ENCODE peak calls at places on chromosome 21, in ten cellular contexts. C, K, V, B, Z, X, M, E, G and A are unnamed samples.

GRCh38 chr21:18340387-18340942 is 63.1 kb downstream of the TMPRSS15 start:
- DNase-seq in C (no peak), M (no peak), G (no peak), E (no peak), V (no peak), B (no peak), Z (no peak), K (no peak), X (no peak), A (no peak)

GRCh38 chr21:42674351-42674940 is 21.0 kb downstream of the PDE9A start:
- DNase-seq in G (no peak), X (no peak), B (no peak), M (no peak), K (no peak), Z (no peak), E (no peak), C (no peak), V (no peak), A (no peak)

GRCh38 chr21:43590220-43590619 is 69.1 kb downstream of the HSF2BP start:
- DNase-seq in G (no peak), Z (no peak), E (no peak), X (no peak), C (no peak), B (no peak), V (no peak), K (no peak), M (no peak), A (no peak)

GRCh38 chr21:40832316-40832715 is 14.6 kb downstream of the DSCAM start:
- DNase-seq in M (no peak), C (no peak), K (no peak), V (no peak), X (no peak), Z (no peak), E (no peak), B (no peak), G (no peak), A (no peak)

GRCh38 chr21:41672543-41672915 is 94.3 kb downstream of the RIPK4 start:
- DNase-seq in M (no peak), Z (no peak), V (no peak), C (no peak), X (no peak), K (no peak), E (no peak), G (no peak), B (no peak), A (no peak)

GRCh38 chr21:30255679-30256078 is 27.1 kb downstream of the KRTAP24-1 start:
- DNase-seq in B (no peak), C (no peak), V (no peak), M (no peak), G (no peak), X (no peak), E (no peak), K (no peak), Z (no peak), A (no peak)

GRCh38 chr21:37546949-37547614 is 180.5 kb downstream of the DYRK1A start:
- DNase-seq in V (no peak), K (no peak), G (no peak), X (peak), M (no peak), C (no peak), B (no peak), E (no peak), Z (peak), A (peak)

GRCh38 chr21:40615503-40616376 is 231.2 kb downstream of the DSCAM start:
- DNase-seq in Z (no peak), B (no peak), X (no peak), G (no peak), E (no peak), K (no peak), M (no peak), V (no peak), C (no peak), A (peak)

GRCh38 chr21:45421071-45421845 is 16.3 kb downstream of the COL18A1 start:
- DNase-seq in V (no peak), B (peak), K (no peak), X (peak), C (peak), G (peak), E (no peak), Z (peak), M (peak), A (peak)

GRCh38 chr21:45542667-45543370 is 579 bp upstream of the SLC19A1 start:
- DNase-seq in K (peak), C (peak), B (peak), V (no peak), Z (no peak), X (no peak), M (no peak), G (no peak), E (no peak), A (peak)

GRCh38 chr21:26842300-26842699 is 2.9 kb downstream of the ADAMTS1 start:
- DNase-seq in E (no peak), Z (peak), C (no peak), G (no peak), B (no peak), K (no peak), M (no peak), V (peak), X (no peak), A (peak)

GRCh38 chr21:44456207-44456914 is 1.1 kb downstream of the LRRC3 start:
- DNase-seq in K (no peak), M (no peak), E (no peak), V (no peak), X (no peak), Z (no peak), C (no peak), G (no peak), B (peak), A (no peak)

GRCh38 chr21:36163780-36164426 is 7.3 kb downstream of the DOP1B start:
- DNase-seq in M (no peak), B (no peak), Z (no peak), G (no peak), E (no peak), X (no peak), K (no peak), C (no peak), V (no peak), A (no peak)

GRCh38 chr21:38798481-38798882 is 7.2 kb upstream of the ETS2 start:
- DNase-seq in K (no peak), B (no peak), E (no peak), X (peak), Z (peak), V (peak), C (no peak), M (peak), G (peak), A (peak)

GRCh38 chr21:34593954-34594531 is 20.9 kb downstream of the RCAN1 start:
- DNase-seq in V (no peak), Z (no peak), X (no peak), M (no peak), E (no peak), G (no peak), B (no peak), C (no peak), K (no peak), A (no peak)

GRCh38 chr21:45080639-45081414 is 6.4 kb downstream of the ADARB1 start:
- DNase-seq in B (no peak), M (no peak), X (no peak), G (no peak), K (no peak), C (peak), E (no peak), V (peak), Z (peak), A (no peak)

GRCh38 chr21:43926196-43926595 is 61.2 kb downstream of the AGPAT3 start:
- DNase-seq in C (no peak), G (no peak), Z (no peak), X (no peak), V (no peak), K (no peak), B (peak), E (no peak), M (no peak), A (no peak)

GRCh38 chr21:45985471-45986315 is 4.1 kb downstream of the COL6A1 start:
- DNase-seq in V (no peak), C (peak), G (no peak), M (no peak), B (peak), Z (no peak), X (no peak), K (no peak), E (no peak), A (no peak)

GRCh38 chr21:42337830-42338729 is 12.7 kb downstream of the TFF2 start:
- DNase-seq in C (peak), B (peak), G (peak), Z (peak), K (peak), X (peak), M (peak), V (peak), E (peak), A (peak)

GRCh38 chr21:37367758-37368535 is 1.4 kb downstream of the DYRK1A start:
- DNase-seq in E (peak), B (peak), X (peak), C (peak), Z (peak), V (peak), M (peak), K (no peak), G (peak), A (peak)

GRCh38 chr21:43337901-43338655 is 88.9 kb downstream of the SIK1 start:
- DNase-seq in Z (no peak), V (no peak), M (no peak), G (no peak), E (no peak), X (no peak), K (no peak), C (no peak), B (no peak), A (no peak)

GRCh38 chr21:33384851-33385331 is 18.3 kb upstream of the IFNGR2 start:
- DNase-seq in K (no peak), E (no peak), Z (peak), M (no peak), X (no peak), C (no peak), G (no peak), V (no peak), B (no peak), A (no peak)

GRCh38 chr21:15250384-15250783 is 185.6 kb upstream of the NRIP1 start:
- DNase-seq in B (no peak), V (no peak), M (no peak), E (no peak), K (no peak), C (no peak), X (no peak), G (no peak), Z (peak), A (no peak)